ENCODE peak calls at places on chromosomes 7 and 10, in five cellular contexts. One of them, this sample, is unnamed.

GRCh38 chr10:115402690-115403089 is 309.5 kb downstream of the ATRNL1 start:
- DNase-seq in fibroblast of lung: peak
- DNase-seq in germinal center: no peak
- DNase-seq in AG08395: peak
- DNase-seq in endothelial cell: no peak
- DNase-seq in this sample: peak

GRCh38 chr7:5653661-5654060 is 127.8 kb downstream of the RNF216 start:
- DNase-seq in fibroblast of lung: no peak
- DNase-seq in germinal center: no peak
- DNase-seq in AG08395: no peak
- DNase-seq in endothelial cell: no peak
- DNase-seq in this sample: no peak

GRCh38 chr10:34489436-34489835 is 325.7 kb downstream of the PARD3 start:
- DNase-seq in fibroblast of lung: no peak
- DNase-seq in germinal center: no peak
- DNase-seq in AG08395: no peak
- DNase-seq in endothelial cell: no peak
- DNase-seq in this sample: no peak

GRCh38 chr10:129629911-129630310 is 162.9 kb downstream of the MGMT start:
- DNase-seq in fibroblast of lung: no peak
- DNase-seq in germinal center: no peak
- DNase-seq in AG08395: no peak
- DNase-seq in endothelial cell: no peak
- DNase-seq in this sample: no peak

GRCh38 chr10:112818381-112818780 is 131.7 kb upstream of the TCF7L2 start:
- DNase-seq in fibroblast of lung: no peak
- DNase-seq in germinal center: no peak
- DNase-seq in AG08395: no peak
- DNase-seq in endothelial cell: no peak
- DNase-seq in this sample: no peak

GRCh38 chr10:131860806-131861440 is 39.9 kb upstream of the PPP2R2D start:
- DNase-seq in fibroblast of lung: no peak
- DNase-seq in germinal center: no peak
- DNase-seq in AG08395: no peak
- DNase-seq in endothelial cell: no peak
- DNase-seq in this sample: no peak

GRCh38 chr7:8078418-8078817 is 109.8 kb downstream of the GLCCI1 start:
- DNase-seq in fibroblast of lung: no peak
- DNase-seq in germinal center: no peak
- DNase-seq in AG08395: no peak
- DNase-seq in endothelial cell: no peak
- DNase-seq in this sample: no peak

GRCh38 chr7:85159003-85159402 is 27.9 kb downstream of the SEMA3D start:
- DNase-seq in fibroblast of lung: no peak
- DNase-seq in germinal center: no peak
- DNase-seq in AG08395: no peak
- DNase-seq in endothelial cell: no peak
- DNase-seq in this sample: no peak

GRCh38 chr7:110857106-110857505 is 233.8 kb upstream of the LRRN3 start:
- DNase-seq in fibroblast of lung: no peak
- DNase-seq in germinal center: no peak
- DNase-seq in AG08395: no peak
- DNase-seq in endothelial cell: no peak
- DNase-seq in this sample: no peak

GRCh38 chr10:67818323-67818722 is 19.7 kb downstream of the DNAJC12 start:
- DNase-seq in fibroblast of lung: peak
- DNase-seq in germinal center: no peak
- DNase-seq in AG08395: no peak
- DNase-seq in endothelial cell: no peak
- DNase-seq in this sample: no peak

GRCh38 chr10:30413996-30414576 is 19.9 kb upstream of the MAP3K8 start:
- DNase-seq in fibroblast of lung: peak
- DNase-seq in germinal center: peak
- DNase-seq in AG08395: peak
- DNase-seq in endothelial cell: peak
- DNase-seq in this sample: no peak

GRCh38 chr10:122140941-122141623 is 130.0 kb upstream of the BTBD16 start:
- DNase-seq in fibroblast of lung: peak
- DNase-seq in germinal center: no peak
- DNase-seq in AG08395: peak
- DNase-seq in endothelial cell: no peak
- DNase-seq in this sample: peak

This sample was measured in GM04504.